ENCODE peak calls at places on chromosomes 1 and 21, in seven cellular contexts. P is fibroblast of lung, G is K562, W is neural progenitor cell, Y is hepatocyte, D is HCT116, S is MM.1S. B is an unnamed sample.

GRCh38 chr21:37006521-37007291 is at the start of gene RIPPLY3:
- DNase-seq in P (no peak), W (peak), S (no peak), G (no peak), D (no peak), Y (peak), B (no peak)

GRCh38 chr1:198970919-198971318 is 332.1 kb downstream of the PTPRC start:
- DNase-seq in S (no peak), W (no peak), D (no peak), G (no peak), P (peak), Y (peak), B (peak)

GRCh38 chr1:78716186-78716585 is 66.6 kb downstream of the IFI44 start:
- DNase-seq in S (no peak), D (no peak), W (no peak), P (peak), G (no peak), Y (no peak), B (no peak)

GRCh38 chr1:65065535-65066378 is 82.2 kb upstream of the AK4 start:
- DNase-seq in P (no peak), G (peak), S (no peak), D (no peak), W (peak), Y (peak), B (no peak)

GRCh38 chr1:216600730-216601426 is 122.4 kb downstream of the ESRRG start:
- DNase-seq in W (peak), S (peak), D (no peak), G (no peak), P (peak), Y (peak), B (peak)

GRCh38 chr1:85494957-85495266 is 30.0 kb upstream of the DDAH1 start:
- DNase-seq in S (no peak), D (peak), P (peak), G (no peak), W (peak), Y (peak), B (peak)

GRCh38 chr1:41282679-41283317 is 40.7 kb upstream of the SCMH1 start:
- DNase-seq in G (peak), S (peak), W (peak), P (peak), D (peak), Y (peak), B (no peak)

GRCh38 chr1:177983824-177984528 is 14.1 kb upstream of the SEC16B start:
- DNase-seq in G (no peak), D (no peak), S (no peak), Y (peak), P (peak), W (peak), B (no peak)

GRCh38 chr1:42734201-42735035 is 5.6 kb downstream of the CLDN19 start:
- DNase-seq in W (no peak), D (no peak), G (no peak), Y (peak), P (no peak), S (no peak), B (no peak)

GRCh38 chr1:228794173-228794572 is 58.9 kb downstream of the RHOU start:
- DNase-seq in S (peak), W (no peak), D (no peak), P (no peak), Y (no peak), G (no peak), B (no peak)

GRCh38 chr1:116310172-116310571 is 62.9 kb upstream of the ATP1A1 start:
- DNase-seq in W (no peak), S (no peak), D (no peak), P (no peak), Y (no peak), G (no peak), B (no peak)

GRCh38 chr1:243950166-243950565 is 100.1 kb upstream of the AKT3 start:
- DNase-seq in Y (peak), G (no peak), D (no peak), P (peak), S (no peak), W (no peak), B (peak)

GRCh38 chr1:25137106-25137505 is 95.2 kb downstream of the SYF2 start:
- DNase-seq in G (no peak), S (no peak), Y (no peak), W (no peak), P (no peak), D (no peak), B (no peak)

GRCh38 chr1:94962745-94963265 is 35.9 kb upstream of the CNN3 start:
- DNase-seq in S (peak), D (no peak), P (peak), Y (peak), W (no peak), G (no peak), B (no peak)

GRCh38 chr1:119605686-119606085 is 42.4 kb downstream of the ZNF697 start:
- DNase-seq in D (no peak), S (no peak), P (no peak), Y (no peak), G (no peak), W (no peak), B (no peak)

GRCh38 chr1:169110691-169111447 is 4.4 kb downstream of the ATP1B1 start:
- DNase-seq in P (no peak), W (no peak), D (no peak), G (no peak), S (no peak), Y (no peak), B (peak)

GRCh38 chr1:221284028-221284427 is 404.8 kb downstream of the HLX start:
- DNase-seq in P (peak), D (peak), Y (peak), G (no peak), S (peak), W (no peak), B (no peak)

GRCh38 chr1:89453123-89453972 is 71.3 kb upstream of the LRRC8B start:
- DNase-seq in Y (no peak), S (no peak), P (no peak), W (no peak), G (no peak), D (no peak), B (no peak)

GRCh38 chr21:28790335-28790734 is 202.3 kb downstream of the LTN1 start:
- DNase-seq in D (no peak), P (no peak), G (no peak), S (no peak), Y (no peak), W (peak), B (no peak)

GRCh38 chr1:111851552-111851951 is 95.9 kb downstream of the DDX20 start:
- DNase-seq in S (no peak), W (peak), G (no peak), P (no peak), Y (no peak), D (no peak), B (no peak)

GRCh38 chr1:200279810-200280411 is 129.9 kb downstream of the ZNF281 start:
- DNase-seq in D (peak), S (peak), P (peak), Y (peak), W (peak), G (peak), B (peak)

GRCh38 chr1:179059185-179059483 is 22.7 kb upstream of the TOR3A start:
- DNase-seq in P (no peak), D (no peak), S (no peak), W (no peak), G (no peak), Y (no peak), B (no peak)

GRCh38 chr1:59116920-59117542 is 179.9 kb upstream of the FGGY start:
- DNase-seq in P (peak), G (no peak), Y (no peak), D (no peak), W (peak), S (no peak), B (no peak)

GRCh38 chr1:74395492-74395891 is 116.9 kb downstream of the LRRC53 start:
- DNase-seq in Y (no peak), D (no peak), W (no peak), P (no peak), G (no peak), S (no peak), B (no peak)

GRCh38 chr21:31075844-31076243 is 37.6 kb upstream of the KRTAP19-8 start:
- DNase-seq in G (no peak), Y (no peak), S (no peak), W (no peak), P (no peak), D (no peak), B (no peak)

GRCh38 chr1:210597555-210598134 is 268.9 kb downstream of the HHAT start:
- DNase-seq in G (no peak), Y (peak), W (no peak), P (peak), D (no peak), S (no peak), B (peak)

GRCh38 chr1:239922778-239923522 is 168.7 kb upstream of the FMN2 start:
- DNase-seq in G (no peak), W (no peak), S (no peak), Y (no peak), P (no peak), D (no peak), B (no peak)

GRCh38 chr21:45630876-45631275 is 12.6 kb upstream of the PCBP3 start:
- DNase-seq in Y (peak), S (no peak), G (no peak), D (no peak), W (no peak), P (no peak), B (no peak)

GRCh38 chr1:1171551-1172340 is 1.9 kb upstream of the TTLL10 start:
- DNase-seq in D (no peak), Y (no peak), S (no peak), G (no peak), W (peak), P (no peak), B (no peak)

GRCh38 chr1:89489037-89489729 is 35.4 kb upstream of the LRRC8B start:
- DNase-seq in D (no peak), Y (no peak), S (no peak), G (no peak), W (no peak), P (peak), B (no peak)

DNA sequence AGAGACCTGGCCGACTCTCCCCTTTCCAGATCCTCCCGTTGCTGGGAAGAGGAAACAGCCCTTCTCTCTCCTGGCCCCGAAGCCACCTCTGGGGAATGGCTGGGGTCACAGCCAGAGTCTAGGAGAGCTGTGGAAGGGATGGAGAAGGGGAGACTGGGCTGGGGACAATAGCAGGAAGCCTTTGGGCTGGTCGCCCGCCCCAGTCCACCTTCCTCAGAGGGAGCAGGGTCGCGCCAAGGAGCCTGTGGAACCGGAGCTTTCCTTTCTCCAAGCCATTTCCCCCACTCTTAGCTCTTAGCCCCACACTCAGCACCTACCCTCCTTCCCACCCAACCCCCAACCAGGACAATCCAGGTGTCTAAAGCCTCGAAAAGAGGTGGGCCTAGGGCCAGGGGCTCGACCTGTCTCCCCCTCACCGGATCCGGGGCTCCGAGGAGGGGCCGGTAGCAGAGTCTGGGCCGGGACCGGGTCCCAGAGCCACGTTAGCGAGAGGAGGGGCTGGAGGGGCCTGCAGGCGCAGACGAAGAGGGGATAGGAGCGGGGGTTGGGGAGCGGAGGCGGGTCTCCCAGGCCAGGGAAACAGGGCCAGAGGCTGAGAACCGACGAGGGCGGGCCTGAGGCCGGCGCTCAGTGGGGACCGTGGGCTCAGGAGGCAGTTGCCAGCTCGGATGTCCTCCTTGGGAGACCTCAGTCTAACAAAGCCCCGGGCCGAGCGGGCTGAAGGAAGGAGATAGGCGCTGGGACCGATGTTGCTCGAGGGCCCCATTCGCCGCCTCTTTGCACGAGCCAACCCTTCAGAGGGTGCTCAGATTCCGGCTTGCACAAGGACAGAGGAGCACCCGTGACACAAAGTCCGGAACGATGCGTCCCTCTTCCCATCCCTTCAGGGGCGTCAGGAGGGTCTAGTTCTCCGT is 1.0 kb downstream of the SEMA6C start:
- DNase-seq in P (peak), D (no peak), G (no peak), Y (peak), W (peak), S (no peak), B (no peak)
- TF ChIP-seq EZH2 in P (peak), D (no peak), G (no peak), Y (no peak), W (no peak), S (no peak), B (no peak)

GRCh38 chr1:230169454-230170152 is 102.6 kb downstream of the GALNT2 start:
- DNase-seq in D (no peak), S (peak), W (no peak), Y (no peak), P (peak), G (no peak), B (no peak)
- H3K4me3 ChIP-seq in D (no peak), S (no peak), W (no peak), Y (no peak), P (peak), G (no peak), B (no peak)

GRCh38 chr1:38045431-38046332 is 911 bp downstream of the POU3F1 start:
- DNase-seq in S (no peak), W (peak), G (no peak), D (no peak), Y (no peak), P (peak), B (no peak)

GRCh38 chr1:38047603-38048146 is 1.1 kb upstream of the POU3F1 start:
- DNase-seq in S (no peak), P (peak), Y (no peak), G (no peak), W (peak), D (no peak), B (no peak)

GRCh38 chr1:38044224-38045215 is 2.1 kb downstream of the POU3F1 start:
- DNase-seq in W (no peak), G (no peak), P (peak), D (no peak), S (no peak), Y (no peak), B (no peak)

GRCh38 chr1:38046333-38046883 is at the start of gene POU3F1:
- DNase-seq in W (peak), P (no peak), G (peak), Y (no peak), S (no peak), D (no peak), B (no peak)

GRCh38 chr1:38046884-38047602 is 450 bp upstream of the POU3F1 start:
- DNase-seq in S (peak), W (peak), P (peak), Y (peak), D (peak), G (peak), B (peak)
- TF ChIP-seq EZH2 in S (no peak), W (no peak), P (no peak), Y (peak), D (no peak), G (no peak), B (peak)

GRCh38 chr21:39348040-39348354 is 891 bp downstream of the HMGN1 start:
- DNase-seq in W (no peak), S (no peak), G (no peak), D (no peak), P (no peak), Y (no peak), B (no peak)

GRCh38 chr21:39345440-39345839 is 3.4 kb downstream of the HMGN1 start:
- DNase-seq in G (no peak), Y (no peak), D (no peak), S (no peak), P (no peak), W (no peak), B (no peak)

GRCh38 chr21:39346671-39347327 is 2.1 kb downstream of the HMGN1 start:
- DNase-seq in Y (no peak), S (no peak), D (no peak), G (no peak), P (no peak), W (no peak), B (no peak)

GRCh38 chr21:39347537-39347936 is 1.4 kb downstream of the HMGN1 start:
- DNase-seq in W (no peak), P (no peak), G (no peak), Y (no peak), D (no peak), S (peak), B (no peak)

GRCh38 chr21:39344848-39345247 is 4.0 kb downstream of the HMGN1 start:
- DNase-seq in S (no peak), Y (no peak), D (no peak), P (no peak), G (no peak), W (no peak), B (no peak)
- H3K4me3 ChIP-seq in S (no peak), Y (no peak), D (no peak), P (no peak), G (no peak), W (peak), B (no peak)

DNA sequence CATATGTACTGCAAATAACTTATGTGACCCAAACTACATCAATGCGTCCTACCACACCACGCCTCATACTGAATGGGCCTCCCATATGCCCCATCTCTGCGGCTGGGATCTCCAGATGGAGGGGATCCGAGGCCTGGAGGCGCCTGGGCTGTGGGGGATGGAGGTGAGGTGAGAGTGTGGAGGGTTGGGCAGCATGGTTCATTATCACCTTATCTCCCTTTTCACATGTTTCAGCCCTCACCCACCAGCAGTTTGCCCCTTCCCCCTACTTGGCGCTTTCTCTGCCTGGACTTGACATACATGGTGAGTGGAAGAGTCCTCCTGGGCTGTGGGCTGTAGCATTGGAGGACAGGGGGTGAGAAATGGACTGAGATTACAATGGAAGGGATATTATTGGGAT is 61.5 kb downstream of the MEF2D start:
- DNase-seq in P (no peak), W (no peak), Y (no peak), S (no peak), D (no peak), G (peak), B (no peak)
- TF ChIP-seq EZH2 in P (peak), W (no peak), Y (no peak), S (no peak), D (no peak), G (no peak), B (no peak)

DNA sequence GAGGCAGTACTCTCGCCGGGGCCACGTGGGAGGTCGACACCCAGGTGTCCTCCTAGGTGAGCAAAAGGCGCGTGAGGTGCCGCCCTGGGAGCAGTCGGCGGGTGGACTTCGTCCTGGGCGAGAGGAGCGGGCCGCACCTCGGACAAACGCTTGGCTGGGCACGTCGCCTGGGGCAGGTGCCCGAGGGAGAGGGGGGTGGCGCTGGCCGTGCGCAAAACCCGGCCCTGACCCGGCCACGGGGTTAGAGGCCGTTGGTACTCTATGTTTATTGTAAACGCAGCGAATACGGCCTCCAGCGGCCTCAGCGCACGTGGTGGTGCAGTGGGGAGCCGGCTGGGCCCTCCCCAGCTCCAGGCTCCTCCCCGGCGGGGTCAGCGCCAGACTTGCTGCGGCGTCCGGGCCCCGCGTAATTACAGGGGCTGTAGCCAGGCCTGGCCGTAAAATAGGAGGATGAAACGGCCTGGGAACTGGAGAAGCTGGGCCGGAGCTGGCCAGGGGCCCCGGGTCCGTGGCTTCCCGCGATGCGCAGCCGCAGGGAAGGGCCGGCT is 1.7 kb upstream of the EFNA1 start:
- DNase-seq in S (no peak), Y (peak), P (peak), G (no peak), W (peak), D (no peak), B (peak)
- H3K4me3 ChIP-seq in S (no peak), Y (no peak), P (peak), G (no peak), W (peak), D (no peak), B (peak)

DNA sequence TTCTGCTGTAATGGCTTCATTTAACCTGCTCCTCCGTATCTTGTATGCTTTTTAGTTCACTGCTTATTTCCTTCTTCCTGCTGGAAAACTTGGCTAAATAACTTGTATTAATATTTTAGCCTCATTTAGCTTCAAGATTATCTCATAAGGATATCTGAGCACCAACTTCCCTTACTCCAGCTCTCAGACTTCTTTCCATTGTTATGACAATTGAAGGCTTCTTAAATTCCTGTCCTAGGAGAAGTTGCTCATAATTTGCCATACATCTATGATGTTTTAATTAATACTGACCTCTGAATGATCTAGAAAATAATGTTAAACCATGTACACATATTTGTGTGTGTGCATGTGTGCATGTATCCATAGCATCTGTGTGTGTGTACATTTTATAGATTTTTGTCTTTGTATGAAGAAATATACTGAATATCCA is 1524.4 kb upstream of the TPTE start:
- DNase-seq in W (no peak), D (no peak), G (no peak), P (no peak), S (no peak), Y (no peak), B (no peak)
- TF ChIP-seq EZH2 in W (no peak), D (no peak), G (no peak), P (no peak), S (no peak), Y (no peak), B (no peak)

GRCh38 chr1:161163793-161164192 is 2.4 kb upstream of the PPOX start:
- DNase-seq in D (no peak), W (no peak), S (no peak), P (no peak), G (no peak), Y (no peak), B (no peak)
- H3K4me3 ChIP-seq in D (no peak), W (no peak), S (no peak), P (no peak), G (no peak), Y (no peak), B (no peak)

B was measured in PC-9.